ENCODE peak calls at places on chromosome 18, in five cellular contexts. V is activated T-helper 1 cell treated with anti-CD3 and anti-CD28 coated beads, Interleukin-2, amount 50 U/mL, for 16 hours; O is stimulated activated CD4-positive, alpha-beta T cell treated with anti-CD3 and anti-CD28 coated beads, Interleukin-12 subunit alpha, Interleukin-12 subunit beta, amount 100 ng/mL, for 48 hours; L is iris pigment epithelial cell; S is CD8-positive, alpha-beta memory T cell. H is an unnamed sample.

GRCh38 chr18:46283268-46283667 is 179.1 kb downstream of the HAUS1 start:
- DNase-seq in V (no peak), O (no peak), L (peak; percentile 17), S (no peak), H (no peak)

GRCh38 chr18:65091737-65092329 is 659.0 kb upstream of the CDH7 start:
- DNase-seq in V (no peak), O (no peak), L (peak; percentile 22), S (no peak), H (no peak)

GRCh38 chr18:61727241-61727640 is 165.6 kb downstream of the RNF152 start:
- DNase-seq in V (no peak), O (no peak), L (peak; percentile 60), S (no peak), H (no peak)

GRCh38 chr18:58687871-58688308 is 16.6 kb downstream of the MALT1 start:
- DNase-seq in V (peak; percentile 38), O (peak; percentile 52), L (no peak), S (peak; percentile 42), H (no peak)

GRCh38 chr18:45997689-45998088 is 30.6 kb upstream of the EPG5 start:
- DNase-seq in V (no peak), O (peak; percentile 10), L (no peak), S (no peak), H (no peak)

GRCh38 chr18:32847719-32848118 is 74.9 kb upstream of the KLHL14 start:
- DNase-seq in V (no peak), O (no peak), L (no peak), S (no peak), H (no peak)

GRCh38 chr18:79988925-79989361 is 580 bp upstream of the TXNL4A start:
- DNase-seq in V (no peak), O (no peak), L (peak; percentile 75), S (no peak), H (no peak)

GRCh38 chr18:46899274-46899948 is 17.9 kb downstream of the PIAS2 start:
- DNase-seq in V (no peak), O (no peak), L (peak; percentile 23), S (no peak), H (no peak)

GRCh38 chr18:78814321-78814720 is 165.3 kb upstream of the SALL3 start:
- DNase-seq in V (no peak), O (no peak), L (no peak), S (no peak), H (no peak)

GRCh38 chr18:60413944-60414547 is 41.5 kb upstream of the MC4R start:
- DNase-seq in V (no peak), O (no peak), L (peak; percentile 15), S (no peak), H (no peak)

GRCh38 chr18:57376503-57376902 is 24.1 kb downstream of the ST8SIA3 start:
- DNase-seq in V (no peak), O (no peak), L (no peak), S (no peak), H (no peak)

GRCh38 chr18:32328379-32328778 is 138.5 kb downstream of the MEP1B start:
- DNase-seq in V (no peak), O (no peak), L (peak; percentile 84), S (no peak), H (no peak)

GRCh38 chr18:42574871-42575270 is 540.6 kb downstream of the RIT2 start:
- DNase-seq in V (no peak), O (no peak), L (no peak), S (no peak), H (peak; percentile 97)

GRCh38 chr18:11074879-11075278 is 74.5 kb downstream of the PIEZO2 start:
- DNase-seq in V (no peak), O (no peak), L (no peak), S (no peak), H (no peak)

GRCh38 chr18:22211660-22212059 is 42.3 kb downstream of the GATA6 start:
- DNase-seq in V (no peak), O (no peak), L (no peak), S (no peak), H (no peak)

GRCh38 chr18:64379662-64380061 is 230.8 kb upstream of the LINC00305 start:
- DNase-seq in V (no peak), O (no peak), L (no peak), S (no peak), H (no peak)

GRCh38 chr18:34650121-34650545 is 60.0 kb upstream of the DTNA start:
- DNase-seq in V (no peak), O (no peak), L (peak; percentile 86), S (no peak), H (no peak)

GRCh38 chr18:75958683-75959082 is 531.2 kb upstream of the SMIM21 start:
- DNase-seq in V (no peak), O (no peak), L (no peak), S (no peak), H (no peak)

GRCh38 chr18:63119647-63120046 is 199.9 kb downstream of the BCL2 start:
- DNase-seq in V (no peak), O (no peak), L (no peak), S (no peak), H (no peak)

GRCh38 chr18:5519448-5520362 is 24.1 kb downstream of the EPB41L3 start:
- DNase-seq in V (no peak), O (no peak), L (no peak), S (no peak), H (no peak)

GRCh38 chr18:21742323-21742687 is 1.7 kb downstream of the MIB1 start:
- DNase-seq in V (no peak), O (no peak), L (peak; percentile 18), S (no peak), H (no peak)

GRCh38 chr18:10727477-10727876 is 201.7 kb downstream of the NAPG start:
- DNase-seq in V (no peak), O (no peak), L (no peak), S (no peak), H (no peak)

GRCh38 chr18:51867767-51868166 is 472.2 kb upstream of the DCC start:
- DNase-seq in V (no peak), O (no peak), L (peak; percentile 12), S (no peak), H (no peak)

GRCh38 chr18:1663879-1664705 is 759.4 kb downstream of the ADCYAP1 start:
- DNase-seq in V (no peak), O (peak; percentile 5), L (peak; percentile 14), S (no peak), H (no peak)

GRCh38 chr18:27143580-27144287 is 41.4 kb downstream of the CHST9 start:
- DNase-seq in V (no peak), O (no peak), L (no peak), S (no peak), H (no peak)